ENCODE peak calls at places on chromosome 10, in four cellular contexts. A is GM23248, Q is PC-9, G is MM.1S. P is an unnamed sample.

GRCh38 chr10:73480158-73480557 is 15.7 kb downstream of the PPP3CB start:
- DNase-seq in A (peak; percentile 75), Q (no peak), G (no peak), P (no peak)

GRCh38 chr10:85612378-85612775 is 754.2 kb downstream of the GRID1 start:
- DNase-seq in A (no peak), Q (no peak), G (peak; percentile 92), P (no peak)

GRCh38 chr10:74973993-74974392 is 137.5 kb upstream of the SAMD8 start:
- DNase-seq in A (no peak), Q (no peak), G (no peak), P (no peak)

GRCh38 chr10:123847686-123848432 is 43.7 kb downstream of the CPXM2 start:
- DNase-seq in A (peak; percentile 79), Q (no peak), G (no peak), P (no peak)

GRCh38 chr10:120593693-120594092 is 136.7 kb downstream of the PLPP4 start:
- DNase-seq in A (no peak), Q (no peak), G (peak; percentile 67), P (no peak)

GRCh38 chr10:97866524-97867219 is 17.0 kb downstream of the GOLGA7B start:
- DNase-seq in A (no peak), Q (no peak), G (no peak), P (no peak)

GRCh38 chr10:114967071-114967470 is 29.1 kb downstream of the TRUB1 start:
- DNase-seq in A (no peak), Q (no peak), G (no peak), P (no peak)

GRCh38 chr10:19654576-19654975 is 161.7 kb upstream of the PLXDC2 start:
- DNase-seq in A (peak; percentile 78), Q (no peak), G (no peak), P (no peak)

GRCh38 chr10:29804025-29804852 is 169.5 kb upstream of the SVIL start:
- DNase-seq in A (peak; percentile 90), Q (peak; percentile 86), G (no peak), P (no peak)

GRCh38 chr10:86668297-86669165 is at the start of gene LDB3:
- DNase-seq in A (no peak), Q (peak; percentile 73), G (no peak), P (peak; percentile 77)

GRCh38 chr10:132754071-132754470 is 31.9 kb downstream of the NKX6-2 start:
- DNase-seq in A (no peak), Q (no peak), G (no peak), P (no peak)

GRCh38 chr10:338176-339037 is 203.2 kb downstream of the ZMYND11 start:
- DNase-seq in A (peak; percentile 33), Q (peak; percentile 49), G (no peak), P (no peak)

GRCh38 chr10:96719850-96720421 is 378 bp downstream of the PIK3AP1 start:
- DNase-seq in A (no peak), Q (no peak), G (peak; percentile 65), P (peak; percentile 90)

GRCh38 chr10:99630439-99630838 is 10.2 kb upstream of the SLC25A28 start:
- DNase-seq in A (peak; percentile 81), Q (no peak), G (peak; percentile 39), P (peak; percentile 79)

GRCh38 chr10:1299041-1299726 is 243.0 kb downstream of the WDR37 start:
- DNase-seq in A (no peak), Q (no peak), G (no peak), P (no peak)

GRCh38 chr10:26696786-26697162 is 727 bp upstream of the PDSS1 start:
- DNase-seq in A (no peak), Q (no peak), G (no peak), P (no peak)

GRCh38 chr10:127024655-127025054 is 119.4 kb downstream of the DOCK1 start:
- DNase-seq in A (peak; percentile 79), Q (no peak), G (no peak), P (no peak)

GRCh38 chr10:66752714-66753113 is 173.1 kb upstream of the LRRTM3 start:
- DNase-seq in A (peak; percentile 2), Q (no peak), G (no peak), P (no peak)

GRCh38 chr10:97138174-97138573 is 47.6 kb downstream of the SLIT1 start:
- DNase-seq in A (no peak), Q (peak; percentile 2), G (no peak), P (no peak)

GRCh38 chr10:114266521-114266920 is 27.5 kb downstream of the VWA2 start:
- DNase-seq in A (peak; percentile 46), Q (peak; percentile 42), G (no peak), P (no peak)

GRCh38 chr10:70925377-70926214 is 37.2 kb upstream of the PCBD1 start:
- DNase-seq in A (peak; percentile 46), Q (peak; percentile 53), G (no peak), P (peak; percentile 79)

GRCh38 chr10:62093863-62094291 is 174.8 kb downstream of the RTKN2 start:
- DNase-seq in A (peak; percentile 69), Q (peak; percentile 59), G (no peak), P (no peak)

GRCh38 chr10:22913474-22914092 is 14.3 kb upstream of the ARMC3 start:
- DNase-seq in A (no peak), Q (no peak), G (no peak), P (no peak)

GRCh38 chr10:85319150-85319549 is 990.8 kb downstream of the CCSER2 start:
- DNase-seq in A (no peak), Q (no peak), G (no peak), P (no peak)

GRCh38 chr10:98028168-98028770 is 2.2 kb downstream of the CRTAC1 start:
- DNase-seq in A (peak; percentile 52), Q (peak; percentile 15), G (peak; percentile 73), P (peak; percentile 76)

GRCh38 chr10:67306588-67307205 is 380.9 kb downstream of the LRRTM3 start:
- DNase-seq in A (peak; percentile 29), Q (no peak), G (peak; percentile 39), P (peak; percentile 69)

GRCh38 chr10:131673396-131673795 is 227.4 kb upstream of the PPP2R2D start:
- DNase-seq in A (no peak), Q (no peak), G (no peak), P (no peak)

GRCh38 chr10:17022898-17023297 is 106.7 kb downstream of the CUBN start:
- DNase-seq in A (peak; percentile 18), Q (no peak), G (no peak), P (no peak)

GRCh38 chr10:114654829-114655575 is 3.1 kb downstream of the ABLIM1 start:
- DNase-seq in A (no peak), Q (peak; percentile 25), G (no peak), P (no peak)

GRCh38 chr10:60894816-60895215 is 49.2 kb downstream of the RHOBTB1 start:
- DNase-seq in A (peak; percentile 7), Q (no peak), G (no peak), P (no peak)

GRCh38 chr10:51658075-51658474 is 41.3 kb downstream of the CSTF2T start:
- DNase-seq in A (no peak), Q (no peak), G (no peak), P (no peak)

GRCh38 chr10:51656467-51656866 is 42.9 kb downstream of the CSTF2T start:
- DNase-seq in A (no peak), Q (no peak), G (no peak), P (no peak)

GRCh38 chr10:51663086-51663485 is 36.3 kb downstream of the CSTF2T start:
- DNase-seq in A (no peak), Q (no peak), G (no peak), P (no peak)

GRCh38 chr10:51657481-51657880 is 41.9 kb downstream of the CSTF2T start:
- DNase-seq in A (no peak), Q (no peak), G (no peak), P (no peak)

DNA sequence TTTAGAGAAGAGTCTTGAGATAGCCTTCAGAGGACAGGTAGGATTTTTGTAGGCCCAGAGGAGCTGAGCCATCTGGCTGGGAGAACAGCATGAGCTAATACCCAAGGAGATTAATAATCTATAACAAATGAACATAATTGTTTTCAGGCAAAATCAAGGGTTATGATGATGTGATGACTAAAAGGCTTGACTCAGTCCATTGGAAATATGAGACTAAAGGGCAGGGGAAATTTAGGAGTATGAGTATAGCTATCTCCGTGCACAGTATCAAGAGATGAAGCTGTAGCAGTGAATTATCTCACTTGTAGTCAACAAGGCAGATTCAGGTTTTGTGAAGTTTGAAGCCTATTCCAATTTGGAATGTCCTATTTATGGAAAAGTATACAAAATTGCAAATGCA is 40.1 kb downstream of the CSTF2T start:
- DNase-seq in A (peak; percentile 26), Q (no peak), G (no peak), P (no peak)
- H4K20me1 ChIP-seq in A (no peaks in the 10 kb centered on the region), Q (no peaks in the 10 kb centered on the region), G (no peaks in the 10 kb centered on the region), P (no peaks in the 10 kb centered on the region)

GRCh38 chr10:45151467-45152214 is 150.9 kb downstream of the ZNF22 start:
- DNase-seq in A (no peak), Q (no peak), G (no peak), P (no peak)

GRCh38 chr10:45152726-45153125 is 152.0 kb downstream of the ZNF22 start:
- DNase-seq in A (no peak), Q (no peak), G (no peak), P (no peak)

GRCh38 chr10:45155784-45156183 is 155.1 kb downstream of the ZNF22 start:
- DNase-seq in A (no peak), Q (no peak), G (no peak), P (no peak)

GRCh38 chr10:45154481-45154880 is 153.8 kb downstream of the ZNF22 start:
- DNase-seq in A (no peak), Q (no peak), G (no peak), P (no peak)

DNA sequence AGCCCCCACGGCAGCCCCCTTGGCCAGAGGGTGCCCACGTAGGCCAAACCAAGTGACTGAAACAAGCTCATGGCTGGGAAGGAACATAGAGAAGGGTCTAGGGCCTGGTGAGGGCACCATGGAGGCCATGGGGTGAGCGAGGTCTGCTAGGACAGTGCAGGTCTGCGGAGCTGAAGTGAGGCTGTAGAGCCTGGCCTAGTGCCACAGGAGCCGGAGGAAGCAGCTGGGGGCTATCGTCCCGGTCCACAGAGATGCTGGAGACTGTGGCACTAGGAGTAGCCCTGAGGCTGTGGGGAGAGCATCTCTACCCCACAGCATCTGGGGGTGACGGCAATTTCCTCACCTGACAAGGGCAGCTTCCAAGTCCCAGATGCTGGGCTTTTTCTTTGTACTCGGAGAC is 150.3 kb downstream of the ZNF22 start:
- DNase-seq in A (no peak), Q (no peak), G (no peak), P (no peak)
- H3K4me1 ChIP-seq in A (no peaks in the 10 kb centered on the region), Q (no peaks in the 10 kb centered on the region), G (no peaks in the 10 kb centered on the region), P (no peaks in the 10 kb centered on the region)

GRCh38 chr10:79224263-79224949 is 122.9 kb upstream of the PPIF start:
- DNase-seq in A (no peak), Q (no peak), G (no peak), P (no peak)
- H4K20me1 ChIP-seq in A (no peaks in the 10 kb centered on the region), Q (peaks cover 15% of the 10 kb centered on the region), G (no peaks in the 10 kb centered on the region), P (no peaks in the 10 kb centered on the region)

GRCh38 chr10:102504976-102505300 is 1.2 kb downstream of the SUFU start:
- DNase-seq in A (peak; percentile 49), Q (no peak), G (no peak), P (no peak)
- H3K4me1 ChIP-seq in A (peaks cover 23% of the 10 kb centered on the region), Q (peaks cover 48% of the 10 kb centered on the region), G (peaks cover 18% of the 10 kb centered on the region), P (peaks cover 27% of the 10 kb centered on the region)

P was measured in Karpas-422.